ENCODE peak calls at places on chromosomes 4 and X, in seven cellular contexts. N, Z, T, W, X, G and E are unnamed samples.

GRCh38 chrX:70292788-70293187 is 2.9 kb downstream of the KIF4A start:
- DNase-seq in X (no peak), N (no peak), T (no peak), Z (no peak), W (no peak), G (no peak), E (no peak)

GRCh38 chrX:37860731-37861130 is 13.4 kb upstream of the DYNLT3 start:
- DNase-seq in N (no peak), G (peak; percentile 32), W (no peak), X (no peak), Z (no peak), T (no peak), E (no peak)

GRCh38 chr4:156609421-156609820 is 362.2 kb downstream of the PDGFC start:
- DNase-seq in T (no peak), Z (no peak), G (peak; percentile 22), X (no peak), W (no peak), N (no peak), E (no peak)

GRCh38 chr4:30671926-30672325 is 48.2 kb upstream of the PCDH7 start:
- DNase-seq in N (no peak), X (no peak), W (no peak), G (no peak), Z (no peak), T (no peak), E (no peak)

GRCh38 chrX:40434947-40435346 is 145.8 kb upstream of the ATP6AP2 start:
- DNase-seq in N (no peak), G (peak; percentile 27), W (no peak), T (peak; percentile 51), X (peak; percentile 72), Z (no peak), E (peak; percentile 66)

GRCh38 chrX:50211510-50211909 is 6.9 kb downstream of the CCNB3 start:
- DNase-seq in W (peak; percentile 57), N (no peak), T (no peak), Z (no peak), X (peak; percentile 10), G (no peak), E (no peak)

GRCh38 chr4:89752932-89753598 is 83.9 kb downstream of the SNCA start:
- DNase-seq in N (no peak), W (no peak), T (peak; percentile 33), X (peak; percentile 49), G (peak; percentile 78), Z (peak; percentile 69), E (peak; percentile 30)

GRCh38 chr4:1323635-1324442 is 23.2 kb upstream of the UVSSA start:
- DNase-seq in N (no peak), X (no peak), G (peak; percentile 99), T (no peak), W (peak; percentile 72), Z (no peak), E (no peak)

GRCh38 chr4:92994727-92995126 is 691.0 kb downstream of the GRID2 start:
- DNase-seq in Z (no peak), G (no peak), T (no peak), W (no peak), N (no peak), X (no peak), E (no peak)

GRCh38 chr4:15385928-15386327 is 41.9 kb upstream of the C1QTNF7 start:
- DNase-seq in Z (peak; percentile 78), N (no peak), W (no peak), T (no peak), G (no peak), X (no peak), E (no peak)

GRCh38 chrX:97021680-97022079 is 138.0 kb downstream of the RPA4 start:
- DNase-seq in Z (no peak), G (peak; percentile 40), X (no peak), W (no peak), T (no peak), N (no peak), E (no peak)

GRCh38 chrX:37350034-37350365 is 836 bp downstream of the PRRG1 start:
- DNase-seq in N (no peak), Z (no peak), T (peak; percentile 1), W (peak; percentile 14), G (peak; percentile 14), X (no peak), E (peak; percentile 48)

GRCh38 chr4:113637363-113637762 is 124.2 kb downstream of the CAMK2D start:
- DNase-seq in N (no peak), W (no peak), Z (no peak), G (peak; percentile 90), T (no peak), X (no peak), E (no peak)

GRCh38 chr4:180098601-180099000 is 2144.6 kb upstream of the TENM3 start:
- DNase-seq in Z (no peak), W (no peak), N (no peak), G (no peak), T (no peak), X (no peak), E (no peak)

GRCh38 chr4:107800686-107801085 is 24.0 kb upstream of the SGMS2 start:
- DNase-seq in N (no peak), T (no peak), W (no peak), G (no peak), X (no peak), Z (no peak), E (no peak)

GRCh38 chrX:150200820-150201287 is 162.3 kb upstream of the MAMLD1 start:
- DNase-seq in T (peak; percentile 26), X (no peak), G (peak; percentile 97), W (peak; percentile 93), N (no peak), Z (peak; percentile 82), E (peak; percentile 71)

GRCh38 chr4:70637239-70637920 is 8.8 kb downstream of the ENAM start:
- DNase-seq in W (no peak), N (no peak), X (no peak), G (no peak), Z (no peak), T (no peak), E (peak; percentile 30)

GRCh38 chrX:72169008-72169728 is 12.4 kb upstream of the PIN4 start:
- DNase-seq in G (no peak), X (no peak), N (no peak), W (no peak), Z (no peak), T (no peak), E (no peak)

GRCh38 chr4:168511780-168512467 is 15.1 kb downstream of the PALLD start:
- DNase-seq in T (no peak), Z (no peak), G (no peak), W (no peak), X (no peak), N (no peak), E (no peak)

GRCh38 chr4:54228064-54228527 is 997 bp upstream of the PDGFRA start:
- DNase-seq in T (peak; percentile 87), Z (peak; percentile 89), X (no peak), N (peak; percentile 70), W (peak; percentile 55), G (peak; percentile 57), E (peak; percentile 91)

GRCh38 chr4:130393246-130394041 is 1297.5 kb downstream of the C4orf33 start:
- DNase-seq in N (no peak), W (no peak), Z (no peak), X (no peak), T (no peak), G (peak; percentile 74), E (no peak)

GRCh38 chr4:3660086-3660927 is 105.9 kb upstream of the ADRA2C start:
- DNase-seq in T (no peak), Z (no peak), X (peak; percentile 75), G (no peak), N (no peak), W (no peak), E (no peak)

GRCh38 chrX:23845316-23845932 is 62.3 kb downstream of the APOO start:
- DNase-seq in Z (no peak), N (peak; percentile 45), G (no peak), T (no peak), X (no peak), W (peak; percentile 21), E (peak; percentile 57)

GRCh38 chr4:35835893-35836292 is 408.4 kb downstream of the ARAP2 start:
- DNase-seq in Z (no peak), W (no peak), N (no peak), T (no peak), X (no peak), G (no peak), E (no peak)

GRCh38 chr4:35836591-35836990 is 407.7 kb downstream of the ARAP2 start:
- DNase-seq in G (no peak), Z (no peak), T (no peak), X (no peak), W (no peak), N (no peak), E (no peak)
- TF ChIP-seq CTCF in G (no peak), Z (no peak), T (no peak), X (no peak), W (no peak), N (no peak), E (no peak)

DNA sequence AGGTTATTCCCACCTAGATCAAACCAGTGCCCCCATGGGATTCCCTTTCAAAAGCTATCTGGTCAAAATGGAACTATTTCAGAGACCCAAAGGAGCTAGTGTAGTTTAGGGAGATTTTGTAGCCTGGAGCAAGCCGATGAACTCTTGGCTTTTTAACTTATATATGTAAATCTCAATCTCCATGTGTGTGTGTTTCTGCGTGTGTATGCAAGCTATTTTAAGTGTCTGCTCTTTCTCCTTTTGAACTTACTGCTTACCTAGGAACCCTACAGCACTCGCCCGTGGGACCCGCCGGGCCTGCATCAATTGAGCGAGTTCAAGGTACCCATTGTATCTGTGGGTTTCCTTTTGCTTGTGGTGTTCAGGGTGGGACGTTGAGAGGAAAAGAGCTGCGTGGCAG is 10.4 kb downstream of the CSTF2 start:
- DNase-seq in G (no peak), N (no peak), Z (no peak), T (no peak), W (no peak), X (no peak), E (no peak)
- H3K27ac ChIP-seq in G (no peak overlapping the region), N (no peak overlapping the region), Z (no peak overlapping the region), T (no peak overlapping the region), W (no peak overlapping the region), X (no peak overlapping the region), E (no peak overlapping the region)

DNA sequence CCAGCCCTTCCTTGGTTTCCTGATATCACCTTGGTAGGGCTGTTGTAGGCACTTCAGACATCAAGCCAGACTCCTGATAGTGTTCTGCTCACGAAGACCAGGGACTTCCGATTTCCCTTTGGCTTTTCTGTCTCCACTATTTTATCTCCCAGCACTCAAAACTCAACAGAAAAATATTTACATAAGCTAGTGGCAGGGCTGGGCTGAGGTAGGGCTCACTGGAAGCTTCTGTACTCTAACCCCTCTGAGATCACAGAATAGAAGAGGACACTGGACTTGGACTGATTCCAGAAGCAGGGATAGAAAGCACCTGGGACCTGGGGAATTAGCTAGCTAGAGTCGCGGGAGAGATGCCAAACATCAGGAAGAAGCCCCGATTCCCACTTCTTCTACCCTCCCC is 34.3 kb upstream of the EFNB1 start:
- DNase-seq in T (no peak), Z (no peak), N (no peak), X (no peak), W (no peak), G (no peak), E (peak; percentile 44)
- TF ChIP-seq CTCF in T (no peak), Z (no peak), N (no peak), X (no peak), W (no peak), G (no peak), E (no peak)

GRCh38 chr4:119549639-119550038 is 79.0 kb downstream of the PDE5A start:
- DNase-seq in W (no peak), T (no peak), Z (no peak), X (no peak), N (no peak), G (no peak), E (no peak)
- H3K27ac ChIP-seq in W (no peak overlapping the region), T (no peak overlapping the region), Z (peak overlapping the region; percentile 4), X (no peak overlapping the region), N (no peak overlapping the region), G (no peak overlapping the region), E (no peak overlapping the region)